ENCODE peak calls at places on chromosome 12, in four cellular contexts. F is activated CD4-positive, alpha-beta T cell treated with anti-CD3 and anti-CD28 coated beads, Interleukin-2, amount 50 U/mL, for 48 hours; D is HAP-1; U is ACHN. W is an unnamed sample.

GRCh38 chr12:104276192-104277131 is 27.1 kb upstream of the EID3 start:
- DNase-seq in U (peak), F (no peak), D (no peak), W (no peak)

GRCh38 chr12:13692332-13692731 is 289.1 kb downstream of the GRIN2B start:
- DNase-seq in F (no peak), D (no peak), U (no peak), W (no peak)

GRCh38 chr12:120994589-120995337 is 16.4 kb downstream of the HNF1A start:
- DNase-seq in U (no peak), D (no peak), F (no peak), W (no peak)

GRCh38 chr12:100724071-100724470 is 70.5 kb upstream of the ANO4 start:
- DNase-seq in U (no peak), F (no peak), D (peak), W (no peak)

GRCh38 chr12:96807741-96808140 is 99.3 kb upstream of the NEDD1 start:
- DNase-seq in D (no peak), F (no peak), U (no peak), W (no peak)

GRCh38 chr12:89856431-89856830 is 147.8 kb upstream of the ATP2B1 start:
- DNase-seq in U (no peak), D (no peak), F (no peak), W (no peak)

GRCh38 chr12:9115731-9116689 is at the start of gene A2M:
- DNase-seq in D (no peak), F (no peak), U (no peak), W (no peak)

GRCh38 chr12:120761581-120761980 is 36.0 kb downstream of the ACADS start:
- DNase-seq in F (no peak), U (no peak), D (no peak), W (no peak)

GRCh38 chr12:96194572-96194889 is 356 bp downstream of the ELK3 start:
- DNase-seq in U (no peak), D (no peak), F (no peak), W (no peak)

GRCh38 chr12:95300286-95300685 is 82.7 kb downstream of the VEZT start:
- DNase-seq in D (no peak), F (no peak), U (no peak), W (no peak)

GRCh38 chr12:5965950-5966383 is 20.9 kb upstream of the ANO2 start:
- DNase-seq in D (peak), U (peak), F (peak), W (peak)

GRCh38 chr12:1680804-1681492 is 9.9 kb upstream of the ADIPOR2 start:
- DNase-seq in F (no peak), U (no peak), D (no peak), W (no peak)